ENCODE peak calls at places on chromosomes 11 and 22, in ten cellular contexts. B is body of pancreas, G is neural progenitor cell, F is transverse colon, T is colonic mucosa, V is hepatocyte, C is tibial artery, E is Peyer's patch, Q is MM.1S, L is Caco-2. A is an unnamed sample. For H3K9me3, the result is how much of the 10 kb centered on the place peaks cover.

GRCh38 chr11:64787526-64788320 is 9.4 kb upstream of the SF1 start:
- DNase-seq in E (peak), L (peak), G (peak), T (peak), C (peak), Q (peak), F (peak), B (peak), V (peak), A (peak)

GRCh38 chr11:78417888-78418583 is 416 bp upstream of the GAB2 start:
- DNase-seq in G (peak), C (peak), F (peak), Q (peak), L (peak), B (peak), E (peak), T (peak), V (peak), A (peak)

GRCh38 chr22:30866811-30867271 is 101.7 kb downstream of the MORC2 start:
- DNase-seq in B (no peak), E (no peak), V (peak), F (no peak), G (peak), L (peak), T (no peak), Q (no peak), C (no peak), A (peak)

GRCh38 chr11:60111793-60112192 is 23.3 kb downstream of the MS4A2 start:
- DNase-seq in T (no peak), V (no peak), E (no peak), Q (no peak), B (no peak), C (no peak), G (no peak), F (no peak), L (no peak), A (no peak)

GRCh38 chr22:43658823-43659222 is 153.3 kb downstream of the EFCAB6 start:
- DNase-seq in F (no peak), T (no peak), V (no peak), Q (no peak), G (peak), L (no peak), B (no peak), E (no peak), C (no peak), A (no peak)

GRCh38 chr11:103648670-103649400 is 387.6 kb upstream of the DDI1 start:
- DNase-seq in F (no peak), G (no peak), V (no peak), B (no peak), E (no peak), Q (no peak), T (no peak), C (no peak), L (no peak), A (peak)

GRCh38 chr22:43887391-43887790 is 4.4 kb downstream of the PNPLA5 start:
- DNase-seq in L (no peak), T (no peak), C (no peak), Q (no peak), V (no peak), E (no peak), G (no peak), B (no peak), F (no peak), A (no peak)

GRCh38 chr11:73972187-73972586 is 10.5 kb downstream of the UCP2 start:
- DNase-seq in Q (no peak), E (no peak), V (no peak), B (no peak), F (no peak), C (no peak), L (peak), G (no peak), T (no peak), A (peak)

GRCh38 chr11:102971766-102972165 is 16.2 kb upstream of the MMP13 start:
- DNase-seq in T (no peak), L (no peak), C (no peak), B (no peak), F (no peak), G (no peak), E (no peak), V (no peak), Q (no peak), A (no peak)

GRCh38 chr22:43442386-43443060 is 30.7 kb downstream of the MPPED1 start:
- DNase-seq in F (no peak), L (peak), C (no peak), G (no peak), V (no peak), Q (no peak), E (no peak), T (no peak), B (no peak), A (no peak)

GRCh38 chr11:33315822-33316221 is 58.6 kb downstream of the HIPK3 start:
- DNase-seq in F (no peak), Q (no peak), B (no peak), C (no peak), L (no peak), V (no peak), E (no peak), T (no peak), G (no peak), A (no peak)

GRCh38 chr11:116263020-116263419 is 509.8 kb downstream of the BUD13 start:
- DNase-seq in B (no peak), G (no peak), F (no peak), E (no peak), C (no peak), V (no peak), T (no peak), Q (no peak), L (no peak), A (no peak)

GRCh38 chr22:35728639-35729308 is 11.1 kb downstream of the APOL5 start:
- DNase-seq in V (no peak), F (peak), C (no peak), L (no peak), Q (no peak), T (peak), G (no peak), E (peak), B (peak), A (peak)

GRCh38 chr22:32476286-32476685 is 1.7 kb downstream of the FBXO7 start:
- DNase-seq in L (no peak), B (no peak), G (no peak), E (no peak), F (no peak), V (no peak), Q (peak), C (no peak), T (no peak), A (no peak)

GRCh38 chr22:24040946-24041345 is 29.8 kb downstream of the CABIN1 start:
- DNase-seq in T (no peak), C (no peak), E (no peak), Q (no peak), L (no peak), G (no peak), B (no peak), V (no peak), F (no peak), A (no peak)

GRCh38 chr11:45651841-45652745 is 13.3 kb downstream of the CHST1 start:
- DNase-seq in V (no peak), E (no peak), F (no peak), T (peak), L (no peak), G (peak), Q (no peak), C (no peak), B (no peak), A (no peak)
- H3K9me3 ChIP-seq in V (under half), E (under half), F (under half), T (under half), L (under half), G (under half), Q (under half), C (under half), B (under half), A (under half)

GRCh38 chr11:35662061-35662648 is 420 bp upstream of the TRIM44 start:
- DNase-seq in G (no peak), V (peak), C (no peak), F (peak), Q (peak), L (no peak), B (no peak), E (no peak), T (no peak), A (peak)

GRCh38 chr11:35667257-35667656 is 4.7 kb downstream of the TRIM44 start:
- DNase-seq in E (no peak), Q (no peak), G (no peak), T (no peak), F (no peak), L (no peak), B (no peak), C (no peak), V (no peak), A (no peak)

GRCh38 chr11:35662649-35663407 is at the start of gene TRIM44:
- DNase-seq in G (peak), T (peak), Q (peak), V (peak), L (peak), C (peak), E (peak), F (peak), B (peak), A (peak)

GRCh38 chr11:35663408-35663702 is 780 bp downstream of the TRIM44 start:
- DNase-seq in B (no peak), G (no peak), V (no peak), Q (no peak), E (no peak), L (no peak), T (no peak), F (no peak), C (no peak), A (no peak)

GRCh38 chr11:35664977-35665441 is 2.4 kb downstream of the TRIM44 start:
- DNase-seq in T (no peak), G (no peak), B (no peak), C (no peak), Q (no peak), E (no peak), V (no peak), F (no peak), L (no peak), A (no peak)
- H3K9me3 ChIP-seq in T (under half), G (under half), B (under half), C (under half), Q (under half), E (under half), V (under half), F (under half), L (under half), A (under half)

GRCh38 chr11:61607920-61608599 is 27.2 kb upstream of the SYT7 start:
- DNase-seq in Q (no peak), V (no peak), L (no peak), C (no peak), F (no peak), G (no peak), B (no peak), E (no peak), T (peak), A (no peak)

GRCh38 chr11:61609970-61610347 is 29.1 kb upstream of the SYT7 start:
- DNase-seq in E (no peak), F (no peak), V (peak), C (no peak), B (peak), T (peak), Q (no peak), L (peak), G (peak), A (peak)

GRCh38 chr11:61610905-61611304 is 30.0 kb upstream of the SYT7 start:
- DNase-seq in V (no peak), F (no peak), E (no peak), T (no peak), L (no peak), C (no peak), Q (no peak), B (peak), G (no peak), A (no peak)

GRCh38 chr11:61609000-61609969 is 28.4 kb upstream of the SYT7 start:
- DNase-seq in F (peak), T (peak), C (no peak), G (peak), Q (no peak), B (no peak), L (peak), V (peak), E (peak), A (no peak)

GRCh38 chr11:61607426-61607825 is 26.6 kb upstream of the SYT7 start:
- DNase-seq in B (no peak), F (no peak), T (no peak), E (no peak), Q (no peak), G (no peak), C (no peak), L (no peak), V (no peak), A (no peak)
- H3K9me3 ChIP-seq in B (under half), F (under half), T (under half), E (under half), Q (under half), G (under half), C (under half), L (under half), V (under half), A (under half)

DNA sequence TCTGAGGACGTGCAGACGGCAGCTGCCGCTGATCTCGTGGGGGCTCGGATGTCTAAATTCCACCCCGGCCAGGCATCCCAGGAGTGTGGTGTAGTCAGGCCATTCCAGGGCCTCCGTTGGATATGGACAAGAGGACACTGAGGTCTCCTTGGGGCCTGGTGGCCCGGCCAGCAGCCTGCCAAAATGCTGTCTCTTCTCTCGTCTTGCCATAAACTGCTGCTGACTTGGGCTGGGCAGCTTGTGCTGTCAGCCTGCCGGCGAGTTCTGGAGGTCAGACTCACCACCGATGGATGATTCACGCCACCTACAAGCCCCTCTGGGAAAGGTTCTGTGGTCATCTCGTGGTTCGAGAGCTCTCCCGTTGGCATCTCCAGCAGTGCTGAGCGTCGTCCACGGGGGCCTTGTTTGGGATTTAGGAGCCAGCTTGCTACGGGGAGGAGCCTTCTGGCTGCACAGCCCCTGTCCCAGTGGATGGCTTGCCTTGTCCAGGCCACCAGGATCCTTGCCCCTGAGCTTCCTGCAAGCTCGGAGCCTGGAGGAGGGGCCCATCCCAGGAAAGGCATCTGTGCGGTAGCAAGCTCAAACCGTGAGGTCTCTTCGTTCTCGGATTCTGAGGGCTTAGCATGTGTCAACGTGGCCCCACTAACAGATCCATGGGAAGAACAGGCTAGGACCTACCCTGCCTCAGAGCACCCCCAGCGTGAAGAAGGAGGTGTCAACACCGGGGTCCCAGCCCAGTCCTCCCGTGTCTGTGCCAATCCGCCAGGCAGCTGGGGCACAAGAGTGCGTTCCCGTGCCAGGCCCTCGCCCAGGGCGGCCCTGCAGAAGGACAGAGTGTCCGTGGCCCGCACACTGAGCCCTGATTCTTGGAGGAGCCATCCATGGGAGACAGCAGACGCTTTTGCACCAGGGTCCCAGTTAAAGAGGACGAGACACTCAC is 1114.1 kb downstream of the BRD1 start:
- DNase-seq in C (no peak), B (no peak), Q (no peak), T (no peak), F (no peak), V (no peak), G (no peak), L (no peak), E (peak), A (no peak)
- H3K9me3 ChIP-seq in C (under half), B (under half), Q (under half), T (under half), F (under half), V (under half), G (under half), L (under half), E (under half), A (under half)

GRCh38 chr22:47919893-47920292 is 1157.4 kb downstream of the TBC1D22A start:
- DNase-seq in V (no peak), Q (no peak), B (no peak), E (no peak), C (no peak), F (no peak), T (no peak), G (no peak), L (no peak), A (no peak)

GRCh38 chr22:47920380-47920959 is 1158.0 kb downstream of the TBC1D22A start:
- DNase-seq in L (no peak), Q (no peak), F (no peak), B (no peak), G (no peak), T (no peak), C (no peak), E (no peak), V (no peak), A (no peak)

GRCh38 chr22:47918936-47919505 is 1156.6 kb downstream of the TBC1D22A start:
- DNase-seq in Q (peak), F (no peak), E (no peak), B (no peak), G (peak), C (no peak), V (no peak), T (no peak), L (no peak), A (no peak)

GRCh38 chr22:47921906-47922305 is 1159.5 kb downstream of the TBC1D22A start:
- DNase-seq in C (no peak), T (no peak), L (no peak), V (no peak), G (no peak), B (no peak), F (no peak), Q (no peak), E (no peak), A (no peak)

GRCh38 chr22:47918276-47918928 is 1156.0 kb downstream of the TBC1D22A start:
- DNase-seq in E (no peak), V (no peak), T (no peak), B (no peak), L (no peak), F (peak), Q (peak), C (no peak), G (no peak), A (no peak)
- H3K9me3 ChIP-seq in E (under half), V (under half), T (under half), B (under half), L (under half), F (under half), Q (under half), C (under half), G (under half), A (under half)

DNA sequence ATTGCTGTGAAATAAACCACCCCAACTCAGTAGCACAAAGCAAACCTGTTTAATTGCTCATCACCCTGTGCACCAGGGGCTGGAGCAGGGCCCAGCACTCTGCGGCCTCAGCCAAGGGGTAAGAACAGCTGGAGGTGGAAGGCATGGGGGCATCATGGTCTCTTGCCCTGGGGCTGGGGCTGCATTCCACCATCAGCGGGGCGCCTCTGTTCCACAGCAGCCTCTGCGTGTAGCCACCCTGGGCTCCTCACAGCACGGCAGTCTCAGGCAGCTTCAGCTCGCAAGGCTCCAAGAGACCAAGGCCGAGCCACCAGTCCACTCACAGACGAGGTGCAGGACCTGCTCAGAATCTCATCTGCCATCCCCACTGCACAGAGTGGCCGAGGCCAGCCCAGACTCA is 630.7 kb downstream of the TBC1D22A start:
- DNase-seq in G (no peak), L (no peak), F (no peak), E (peak), Q (no peak), C (peak), T (no peak), V (no peak), B (no peak), A (no peak)
- H3K9me3 ChIP-seq in G (under half), L (under half), F (under half), E (under half), Q (under half), C (under half), T (under half), V (under half), B (under half), A (under half)

DNA sequence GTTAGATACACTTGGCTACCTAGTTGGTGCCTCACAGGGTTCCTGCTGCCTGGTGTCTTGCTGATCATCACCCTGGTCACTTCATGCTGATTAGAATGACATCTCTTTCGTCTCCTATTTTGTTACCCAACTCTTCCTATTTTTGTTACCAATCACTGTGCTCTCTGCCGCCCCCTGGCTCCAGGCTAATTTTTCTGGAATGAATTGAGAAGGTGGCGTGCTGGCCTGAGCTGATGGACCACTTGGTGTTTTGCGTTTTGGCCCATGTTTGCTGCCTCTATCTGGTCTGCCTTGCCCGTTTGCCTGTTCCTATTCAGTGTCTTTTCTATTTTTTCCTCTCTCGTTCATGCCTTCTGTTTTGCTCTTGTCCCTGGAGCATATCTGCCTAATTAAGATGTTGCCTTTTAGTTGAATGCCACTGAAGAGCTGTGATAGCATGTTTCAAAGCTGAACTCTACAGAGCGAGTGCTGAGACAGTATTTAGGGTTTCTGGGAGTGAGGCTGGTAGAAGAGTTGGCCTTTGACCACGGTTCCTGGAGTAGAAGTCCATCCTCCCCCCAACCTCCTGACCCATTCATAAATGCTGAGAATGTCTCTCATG is 5.9 kb upstream of the ATF4 start:
- DNase-seq in E (peak), C (peak), V (peak), B (no peak), G (peak), T (peak), L (no peak), Q (no peak), F (peak), A (peak)
- H3K9me3 ChIP-seq in E (under half), C (under half), V (under half), B (under half), G (under half), T (under half), L (under half), Q (under half), F (under half), A (under half)

GRCh38 chr22:47304854-47305253 is 542.4 kb downstream of the TBC1D22A start:
- DNase-seq in C (no peak), V (no peak), Q (no peak), G (no peak), F (no peak), T (no peak), B (no peak), E (no peak), L (no peak), A (no peak)
- H3K9me3 ChIP-seq in C (under half), V (under half), Q (under half), G (under half), F (under half), T (under half), B (under half), E (under half), L (under half), A (under half)

A was measured in Karpas-422.